ENCODE peak calls at places on chromosome 2, in six cellular contexts. Q is neural progenitor cell, L is PC-3, D is GM23248, I is MM.1S, F is HCT116. J is an unnamed sample.

GRCh38 chr2:132620115-132620514 is 49.9 kb downstream of the LYPD1 start:
- DNase-seq in D (peak; percentile 64), F (no peak), L (peak; percentile 65), I (no peak), Q (no peak), J (no peak)

GRCh38 chr2:229905601-229906000 is 16.2 kb downstream of the TRIP12 start:
- DNase-seq in L (no peak), F (no peak), D (no peak), Q (no peak), I (no peak), J (no peak)

GRCh38 chr2:134823431-134823830 is 15.0 kb upstream of the ACMSD start:
- DNase-seq in Q (no peak), I (no peak), D (no peak), F (no peak), L (no peak), J (no peak)

GRCh38 chr2:120390381-120391055 is 44.6 kb downstream of the INHBB start:
- DNase-seq in I (no peak), F (no peak), D (no peak), L (no peak), Q (no peak), J (no peak)

GRCh38 chr2:28547906-28548600 is 52.2 kb downstream of the PLB1 start:
- DNase-seq in I (no peak), L (no peak), F (no peak), Q (no peak), D (no peak), J (no peak)

GRCh38 chr2:52934354-52934898 is 833.2 kb upstream of the CHAC2 start:
- DNase-seq in F (peak; percentile 91), L (peak; percentile 97), I (peak; percentile 64), D (peak; percentile 42), Q (no peak), J (no peak)

GRCh38 chr2:2914252-2914651 is 463.4 kb downstream of the EIPR1 start:
- DNase-seq in L (no peak), I (no peak), D (no peak), F (no peak), Q (no peak), J (no peak)

GRCh38 chr2:28185881-28186280 is 206.8 kb upstream of the FOSL2 start:
- DNase-seq in F (no peak), Q (no peak), I (no peak), L (peak; percentile 15), D (peak; percentile 61), J (no peak)

GRCh38 chr2:20423847-20424246 is 23.0 kb upstream of the RHOB start:
- DNase-seq in F (no peak), Q (no peak), I (peak; percentile 24), L (no peak), D (no peak), J (no peak)

GRCh38 chr2:121866789-121867188 is 111.3 kb downstream of the TSN start:
- DNase-seq in Q (no peak), I (no peak), L (no peak), D (peak; percentile 72), F (no peak), J (no peak)

GRCh38 chr2:57177176-57177575 is 869.4 kb upstream of the VRK2 start:
- DNase-seq in I (no peak), L (no peak), Q (no peak), F (no peak), D (no peak), J (no peak)

GRCh38 chr2:239724851-239725550 is 300.1 kb downstream of the NDUFA10 start:
- DNase-seq in L (no peak), D (no peak), Q (no peak), F (no peak), I (no peak), J (no peak)

GRCh38 chr2:169047253-169048250 is 16.4 kb upstream of the ABCB11 start:
- DNase-seq in F (no peak), D (no peak), L (no peak), I (no peak), Q (no peak), J (no peak)

GRCh38 chr2:25044990-25045389 is 3.1 kb downstream of the EFR3B start:
- DNase-seq in Q (no peak), F (no peak), D (no peak), I (no peak), L (peak; percentile 55), J (no peak)
- TF ChIP-seq EZH2phosphoT487 in Q (no peak), F (no peak), D (no peak), I (no peak), L (no peak), J (no peak)

GRCh38 chr2:10389191-10389590 is 58.9 kb downstream of the ODC1 start:
- DNase-seq in D (no peak), Q (no peak), F (no peak), I (no peak), L (no peak), J (no peak)

GRCh38 chr2:10389596-10389995 is 58.5 kb downstream of the ODC1 start:
- DNase-seq in I (no peak), F (no peak), Q (no peak), L (peak; percentile 51), D (peak; percentile 79), J (no peak)

GRCh38 chr2:10392100-10392499 is 56.0 kb downstream of the ODC1 start:
- DNase-seq in D (no peak), L (no peak), F (no peak), I (no peak), Q (no peak), J (no peak)

GRCh38 chr2:10392548-10392947 is 55.6 kb downstream of the ODC1 start:
- DNase-seq in F (no peak), Q (no peak), I (no peak), D (no peak), L (no peak), J (no peak)

DNA sequence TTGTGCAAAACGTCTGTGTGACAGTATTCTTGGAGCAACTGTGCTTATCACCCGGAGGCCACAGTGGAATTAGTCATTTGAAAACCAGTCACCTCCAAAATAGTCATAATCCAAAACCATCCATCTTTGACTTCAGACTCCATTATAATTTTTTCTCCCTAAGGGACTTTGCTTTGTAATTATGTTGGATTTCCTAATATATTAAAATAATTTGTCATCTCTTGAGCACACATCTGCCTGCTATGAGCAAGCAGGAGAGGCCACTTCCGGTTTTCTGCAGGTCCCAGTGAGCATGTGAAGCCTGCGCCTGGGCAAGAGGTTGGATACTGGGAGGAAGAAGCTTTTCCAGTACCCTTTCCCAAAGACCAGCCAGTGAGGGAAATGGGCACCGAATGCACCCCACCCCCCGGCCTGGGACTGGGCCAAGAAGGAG is 57.7 kb downstream of the ODC1 start:
- DNase-seq in D (peak; percentile 82), L (peak; percentile 79), Q (no peak), F (no peak), I (no peak), J (no peak)
- H3K4me1 ChIP-seq in D (peaks cover 32% of the 10 kb centered on the region), L (peaks cover 75% of the 10 kb centered on the region), Q (peaks cover 3% of the 10 kb centered on the region), F (peaks cover 40% of the 10 kb centered on the region), I (peaks cover 26% of the 10 kb centered on the region), J (no peaks in the 10 kb centered on the region)

GRCh38 chr2:96260404-96261260 is 5.2 kb downstream of the TMEM127 start:
- DNase-seq in I (peak; percentile 85), L (peak; percentile 91), D (peak; percentile 95), Q (peak; percentile 70), F (peak; percentile 82), J (peak; percentile 76)
- TF ChIP-seq EZH2phosphoT487 in I (no peak), L (no peak), D (no peak), Q (no peak), F (no peak), J (no peak)

DNA sequence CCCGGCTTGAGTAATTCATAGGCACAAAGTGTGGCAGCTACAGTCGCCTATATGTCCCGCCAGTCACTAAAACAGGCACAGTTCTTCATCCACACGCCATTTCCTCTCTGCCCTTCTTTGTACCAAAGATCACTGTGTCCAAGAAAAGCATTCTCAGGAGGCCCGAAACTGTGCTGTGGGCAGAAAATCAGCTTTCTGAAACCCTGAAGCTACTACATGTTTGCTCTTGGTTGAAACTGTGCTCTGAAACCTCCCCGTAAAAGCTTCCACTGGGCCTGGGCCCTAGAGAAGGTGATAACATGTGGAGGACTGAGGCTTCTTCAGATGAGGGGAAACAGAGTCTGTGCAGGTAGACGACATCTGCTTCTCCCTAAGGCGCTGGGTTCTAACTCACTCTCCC is 75.6 kb upstream of the ID2 start:
- DNase-seq in D (no peak), F (no peak), L (no peak), Q (no peak), I (peak; percentile 93), J (no peak)
- H3K4me1 ChIP-seq in D (peaks cover 32% of the 10 kb centered on the region), F (peaks cover 27% of the 10 kb centered on the region), L (peaks cover 52% of the 10 kb centered on the region), Q (no peaks in the 10 kb centered on the region), I (peaks cover 27% of the 10 kb centered on the region), J (peaks cover 13% of the 10 kb centered on the region)

GRCh38 chr2:46471-47345 is at the start of gene FAM110C:
- DNase-seq in D (peak; percentile 6), F (no peak), L (peak; percentile 74), I (no peak), Q (peak; percentile 69), J (no peak)
- TF ChIP-seq EZH2phosphoT487 in D (no peak), F (no peak), L (no peak), I (no peak), Q (peak; percentile 8), J (no peak)

J was measured in OCI-LY7.